ENCODE peak calls at places on chromosomes 2 and 18, in nine cellular contexts. V, M, I, Q, D, L, O, G and F are unnamed samples.

GRCh38 chr18:35939166-35939565 is 33.3 kb upstream of the RMP24 start:
- DNase-seq in V (peak; percentile 76), M (no peak), I (no peak), Q (no peak), D (no peak), L (no peak), O (no peak), G (no peak), F (no peak)

GRCh38 chr2:197878792-197879191 is 74.4 kb downstream of the PLCL1 start:
- DNase-seq in V (peak; percentile 53), M (no peak), I (no peak), Q (no peak), D (no peak), L (no peak), O (no peak), G (no peak), F (no peak)

GRCh38 chr2:128365217-128365905 is 46.7 kb upstream of the HS6ST1 start:
- DNase-seq in V (peak; percentile 42), M (no peak), I (no peak), Q (no peak), D (peak; percentile 15), L (no peak), O (no peak), G (no peak), F (no peak)

GRCh38 chr2:20091305-20091991 is 40.0 kb upstream of the LAPTM4A start:
- DNase-seq in V (no peak), M (peak; percentile 83), I (peak; percentile 83), Q (no peak), D (peak; percentile 97), L (no peak), O (peak; percentile 49), G (peak; percentile 44), F (peak; percentile 25)

GRCh38 chr2:151971301-151972072 is 127.4 kb downstream of the CACNB4 start:
- DNase-seq in V (no peak), M (no peak), I (no peak), Q (no peak), D (no peak), L (no peak), O (no peak), G (no peak), F (no peak)

GRCh38 chr2:105540642-105541041 is 141.8 kb upstream of the FHL2 start:
- DNase-seq in V (no peak), M (no peak), I (no peak), Q (no peak), D (no peak), L (no peak), O (no peak), G (no peak), F (no peak)

GRCh38 chr2:44598731-44599529 is 237.2 kb downstream of the CAMKMT start:
- DNase-seq in V (no peak), M (no peak), I (no peak), Q (no peak), D (no peak), L (no peak), O (no peak), G (no peak), F (no peak)

GRCh38 chr18:45879681-45880655 is 54.5 kb downstream of the SIGLEC15 start:
- DNase-seq in V (peak; percentile 95), M (no peak), I (peak; percentile 65), Q (peak; percentile 51), D (peak; percentile 65), L (peak; percentile 94), O (peak; percentile 28), G (peak; percentile 64), F (peak; percentile 65)

GRCh38 chr2:135676031-135676430 is 65.6 kb upstream of the UBXN4 start:
- DNase-seq in V (no peak), M (no peak), I (no peak), Q (no peak), D (peak; percentile 2), L (no peak), O (no peak), G (no peak), F (no peak)

GRCh38 chr2:64905338-64906024 is 83.7 kb upstream of the SLC1A4 start:
- DNase-seq in V (no peak), M (no peak), I (peak; percentile 18), Q (peak; percentile 62), D (no peak), L (no peak), O (no peak), G (no peak), F (peak; percentile 45)

GRCh38 chr2:3626817-3627499 is 31.0 kb upstream of the ALLC start:
- DNase-seq in V (peak; percentile 39), M (no peak), I (no peak), Q (no peak), D (no peak), L (peak; percentile 53), O (no peak), G (peak; percentile 38), F (no peak)

GRCh38 chr2:54569745-54570296 is 113.7 kb downstream of the SPTBN1 start:
- DNase-seq in V (no peak), M (no peak), I (no peak), Q (peak; percentile 85), D (no peak), L (no peak), O (no peak), G (no peak), F (peak; percentile 63)

GRCh38 chr18:76454429-76454828 is 40.6 kb downstream of the ZNF516 start:
- DNase-seq in V (no peak), M (no peak), I (no peak), Q (no peak), D (peak; percentile 77), L (no peak), O (no peak), G (no peak), F (no peak)

GRCh38 chr2:3460831-3461544 is 58.3 kb downstream of the ADI1 start:
- DNase-seq in V (no peak), M (no peak), I (no peak), Q (no peak), D (no peak), L (peak; percentile 71), O (no peak), G (peak; percentile 54), F (no peak)

GRCh38 chr18:3452750-3453539 is 3.0 kb downstream of the TGIF1 start:
- DNase-seq in V (no peak), M (no peak), I (no peak), Q (peak; percentile 34), D (peak; percentile 41), L (no peak), O (no peak), G (no peak), F (no peak)
- H3K4me3 ChIP-seq in V (peak overlapping the region; percentile 100), M (peak overlapping the region; percentile 100), I (peak overlapping the region; percentile 97), Q (peak overlapping the region; percentile 68), D (peak overlapping the region; percentile 85), L (peak overlapping the region; percentile 72), O (peak overlapping the region; percentile 93), G (peak overlapping the region; percentile 66), F (peak overlapping the region; percentile 85)

GRCh38 chr2:160401895-160402294 is 91.7 kb downstream of the RBMS1 start:
- DNase-seq in V (peak; percentile 63), M (no peak), I (no peak), Q (no peak), D (no peak), L (no peak), O (no peak), G (no peak), F (no peak)
- H3K4me1 ChIP-seq in V (peaks cover 19% of the 10 kb centered on the region), M (peaks cover 70% of the 10 kb centered on the region), I (peaks cover 74% of the 10 kb centered on the region), Q (no peaks in the 10 kb centered on the region), D (peaks cover 30% of the 10 kb centered on the region), L (peaks cover 96% of the 10 kb centered on the region), O (peaks cover 86% of the 10 kb centered on the region), G (peaks cover 12% of the 10 kb centered on the region), F (no peaks in the 10 kb centered on the region)

DNA sequence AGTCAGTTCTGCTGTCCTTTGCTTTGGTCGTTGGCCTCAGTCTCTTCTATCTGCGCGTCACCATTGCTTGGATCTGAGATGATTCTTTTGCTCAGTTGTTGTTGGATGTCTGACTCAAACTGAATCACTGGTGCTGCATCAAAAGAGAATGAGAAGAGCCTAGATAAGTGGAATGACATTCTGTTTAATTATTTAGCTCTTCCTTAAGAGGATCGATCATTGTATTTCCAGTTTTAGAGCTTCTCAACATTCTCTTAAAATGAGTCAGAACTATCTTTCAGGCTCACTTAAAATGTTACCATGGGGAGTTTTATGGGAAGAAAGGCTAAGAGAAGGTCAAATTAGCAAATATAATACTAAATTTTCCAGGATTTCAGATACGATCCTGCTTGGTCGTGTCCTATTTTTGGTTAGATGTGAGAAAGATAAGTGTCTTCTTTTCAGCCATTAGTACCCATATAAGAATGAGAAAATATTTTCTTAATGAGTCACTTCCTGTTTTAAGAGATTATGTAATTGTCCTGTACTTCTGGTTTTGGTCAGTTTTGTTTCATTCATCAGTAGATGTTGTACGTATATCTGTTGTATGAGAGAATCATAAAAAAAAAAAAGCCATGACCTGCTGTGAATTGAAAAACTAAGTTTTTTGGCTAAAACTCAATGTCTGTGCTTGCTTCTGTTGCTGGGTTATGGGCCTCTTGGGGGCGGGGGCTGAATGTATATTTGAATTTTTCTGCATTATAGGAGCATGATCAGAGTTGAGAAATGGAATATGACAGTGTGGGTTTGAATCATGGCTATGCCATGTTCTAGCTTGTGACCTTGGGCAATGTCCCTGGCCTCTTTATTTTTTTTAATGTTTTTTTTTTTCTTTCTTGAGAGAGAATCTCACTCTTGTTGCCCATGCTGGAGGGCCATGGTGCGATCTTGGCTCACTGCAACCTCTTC is 31.5 kb upstream of the CASP10 start:
- DNase-seq in V (no peak), M (peak; percentile 78), I (no peak), Q (no peak), D (peak; percentile 93), L (no peak), O (peak; percentile 77), G (no peak), F (no peak)
- H3K4me3 ChIP-seq in V (no peak overlapping the region), M (peak overlapping the region; percentile 58), I (peak overlapping the region; percentile 20), Q (no peak overlapping the region), D (no peak overlapping the region), L (no peak overlapping the region), O (peak overlapping the region; percentile 23), G (no peak overlapping the region), F (no peak overlapping the region)

GRCh38 chr2:241965931-241966412 is 96.4 kb downstream of the RTP5 start:
- DNase-seq in V (peak; percentile 70), M (no peak), I (no peak), Q (no peak), D (peak; percentile 95), L (no peak), O (no peak), G (peak; percentile 39), F (no peak)
- H3K4me1 ChIP-seq in V (no peaks in the 10 kb centered on the region), M (no peaks in the 10 kb centered on the region), I (no peaks in the 10 kb centered on the region), Q (no peaks in the 10 kb centered on the region), D (peaks cover 7% of the 10 kb centered on the region), L (peaks cover 5% of the 10 kb centered on the region), O (no peaks in the 10 kb centered on the region), G (no peaks in the 10 kb centered on the region), F (no peaks in the 10 kb centered on the region)

DNA sequence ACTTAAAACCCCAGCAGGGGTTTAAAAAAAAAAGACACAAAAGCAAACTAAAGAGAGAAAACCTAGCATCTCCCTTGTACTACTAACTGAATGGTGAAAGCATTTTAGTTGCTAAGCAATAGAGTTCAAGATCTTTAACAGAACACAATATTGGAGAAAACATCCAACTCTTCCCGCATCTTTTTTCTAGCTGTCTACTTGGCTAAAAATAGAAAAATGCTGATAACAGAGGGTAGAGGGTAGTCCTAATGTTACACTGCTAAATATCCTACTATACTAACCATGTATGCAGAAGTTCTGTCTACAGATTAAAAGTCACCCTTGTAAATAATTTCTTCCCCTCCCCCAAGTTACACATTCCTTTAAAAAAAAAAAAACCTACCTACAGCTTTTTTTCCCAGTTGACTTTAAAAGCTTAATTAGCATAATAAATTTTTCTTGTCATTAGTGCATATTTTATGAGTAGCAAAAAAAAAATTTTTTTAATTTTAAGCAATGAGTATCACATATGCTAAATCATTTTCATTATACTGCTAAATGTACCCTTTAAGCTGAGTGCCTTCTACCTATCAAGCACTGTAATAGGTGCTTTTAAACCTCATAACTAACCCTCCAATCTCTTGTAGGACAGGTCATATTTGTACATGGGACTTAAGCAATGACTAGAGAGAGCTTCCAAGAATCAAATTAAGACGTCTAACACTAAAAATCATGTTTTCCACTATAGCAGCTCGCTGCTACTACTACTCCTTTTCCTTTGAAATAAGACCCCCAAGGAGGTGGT is 7.6 kb downstream of the XPO1 start:
- DNase-seq in V (no peak), M (no peak), I (no peak), Q (no peak), D (no peak), L (no peak), O (no peak), G (no peak), F (no peak)
- H3K4me3 ChIP-seq in V (peak overlapping the region; percentile 64), M (no peak overlapping the region), I (no peak overlapping the region), Q (no peak overlapping the region), D (no peak overlapping the region), L (no peak overlapping the region), O (no peak overlapping the region), G (no peak overlapping the region), F (no peak overlapping the region)